ENCODE peak calls at places on chromosome 15, in four cellular contexts. A, X, Y and P are unnamed samples.

GRCh38 chr15:49901867-49902775 is 216.9 kb downstream of the ATP8B4 start:
- DNase-seq in A (no peak), X (peak), Y (peak), P (peak)

GRCh38 chr15:35522061-35522460 is 23.9 kb downstream of the DPH6 start:
- DNase-seq in A (no peak), X (no peak), Y (no peak), P (no peak)

GRCh38 chr15:83379574-83379973 is 67.6 kb upstream of the SH3GL3 start:
- DNase-seq in A (no peak), X (no peak), Y (no peak), P (no peak)

GRCh38 chr15:99440551-99441426 is 125.0 kb upstream of the MEF2A start:
- DNase-seq in A (no peak), X (no peak), Y (no peak), P (no peak)

GRCh38 chr15:25742421-25743159 is 120.5 kb downstream of the ATP10A start:
- DNase-seq in A (no peak), X (no peak), Y (no peak), P (no peak)

GRCh38 chr15:75153084-75153483 is 48.6 kb upstream of the C15orf39 start:
- DNase-seq in A (no peak), X (no peak), Y (no peak), P (no peak)

GRCh38 chr15:28919201-28919627 is 33.4 kb downstream of the APBA2 start:
- DNase-seq in A (no peak), X (no peak), Y (no peak), P (no peak)

GRCh38 chr15:61141497-61142125 is 87.5 kb downstream of the RORA start:
- DNase-seq in A (no peak), X (no peak), Y (no peak), P (no peak)

GRCh38 chr15:78034495-78035191 is 42.9 kb downstream of the TBC1D2B start:
- DNase-seq in A (no peak), X (peak), Y (no peak), P (no peak)

GRCh38 chr15:34754171-34754580 is 622 bp downstream of the GJD2 start:
- DNase-seq in A (no peak), X (no peak), Y (no peak), P (no peak)

GRCh38 chr15:68795298-68795848 is 25.3 kb downstream of the ANP32A start:
- DNase-seq in A (peak), X (peak), Y (peak), P (no peak)
- H3K4me3 ChIP-seq in A (no peak), X (no peak), Y (no peak), P (no peak)

DNA sequence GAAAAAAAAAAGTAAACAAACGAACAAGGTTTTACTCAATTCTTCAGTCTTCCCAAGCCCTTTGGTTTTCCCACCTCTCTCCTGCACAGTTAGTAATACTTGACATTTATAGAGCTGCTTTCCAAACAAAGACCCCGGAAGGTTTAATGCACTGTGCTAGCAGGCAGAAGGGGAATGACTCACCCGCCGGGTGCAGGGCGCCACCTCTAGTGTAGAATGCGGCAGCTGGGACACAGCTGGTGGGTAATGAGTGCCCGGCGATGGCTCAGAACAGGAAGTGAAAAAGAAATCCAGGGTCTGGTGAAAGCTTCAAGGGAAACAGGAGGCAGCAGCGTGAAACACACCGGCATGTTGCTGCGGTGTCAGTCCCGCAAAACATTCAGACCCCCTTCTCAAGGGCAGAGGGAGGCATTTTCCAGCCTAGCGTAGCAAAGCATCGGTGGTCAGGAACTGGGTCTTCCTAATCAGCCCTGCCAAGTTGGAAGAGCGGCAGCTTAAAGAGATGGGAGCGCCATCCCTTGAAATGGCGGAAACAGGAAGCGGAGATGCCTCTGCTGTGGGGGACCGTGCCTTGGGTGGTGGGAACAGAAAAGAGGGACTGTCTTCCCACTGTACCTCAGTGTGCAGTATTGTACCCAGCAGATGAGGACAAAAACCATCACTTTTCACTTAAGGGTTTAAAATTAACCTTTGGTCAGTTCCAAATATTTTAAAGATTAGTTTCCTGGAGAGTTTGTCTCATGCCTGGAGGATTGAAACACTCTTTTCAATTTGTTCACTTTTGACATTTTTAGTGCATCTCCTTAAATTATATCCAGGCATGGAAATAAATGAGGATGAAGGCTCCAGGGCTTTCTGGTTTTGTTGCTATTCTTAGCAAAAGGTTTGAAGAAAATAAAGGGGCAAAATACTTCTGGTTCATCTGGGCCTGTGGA is 160.8 kb upstream of the MCTP2 start:
- DNase-seq in A (peak), X (no peak), Y (peak), P (no peak)
- TF ChIP-seq CTCF in A (peak), X (no peak), Y (no peak), P (no peak)

GRCh38 chr15:36888018-36888992 is 212.0 kb downstream of the MEIS2 start:
- DNase-seq in A (no peak), X (no peak), Y (no peak), P (no peak)
- H3K4me3 ChIP-seq in A (no peak), X (no peak), Y (peak), P (peak)

DNA sequence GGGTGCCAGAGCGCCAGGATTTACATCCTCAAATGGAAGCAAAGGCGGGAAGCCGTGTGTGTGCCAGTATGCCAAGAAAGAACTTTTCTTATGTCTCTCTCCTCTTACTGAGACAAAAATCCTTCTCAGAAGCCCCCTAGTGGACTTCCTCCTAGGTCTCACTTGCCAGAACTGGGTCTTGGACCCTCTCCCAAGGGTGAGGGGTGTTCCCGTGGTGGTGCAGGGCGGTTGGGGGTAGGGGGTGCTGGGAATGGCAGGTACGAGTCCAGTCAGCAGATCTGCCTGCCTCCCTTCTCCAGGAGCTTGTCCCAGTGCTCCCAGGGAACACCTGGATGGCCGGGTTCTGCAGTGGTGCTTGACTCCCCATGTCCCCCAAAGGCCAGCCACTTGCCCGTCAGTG is 52.0 kb downstream of the CORO2B start:
- DNase-seq in A (no peak), X (no peak), Y (no peak), P (no peak)
- TF ChIP-seq CTCF in A (no peak), X (no peak), Y (no peak), P (peak)

DNA sequence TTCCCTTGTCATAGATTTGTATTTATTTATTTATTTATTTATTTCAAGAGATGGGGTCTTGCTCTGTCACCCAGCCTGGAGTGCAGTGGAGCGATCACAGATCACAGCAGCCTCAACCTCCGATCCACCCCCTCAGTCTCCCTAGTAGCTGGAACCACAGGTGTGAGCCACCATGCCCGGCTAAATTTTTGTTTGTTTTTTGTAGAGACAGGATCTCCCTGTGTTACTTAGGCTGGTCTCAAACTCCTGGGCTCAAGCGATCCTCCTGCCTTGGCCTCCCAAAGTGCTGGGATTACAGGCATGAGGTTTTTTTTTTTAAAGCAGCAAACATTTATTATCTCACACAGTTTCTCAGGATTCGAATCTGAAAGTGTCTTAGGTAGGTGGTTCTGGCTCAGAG is 2.5 kb downstream of the TTBK2 start:
- DNase-seq in A (no peak), X (peak), Y (no peak), P (no peak)
- H3K4me3 ChIP-seq in A (no peak), X (no peak), Y (no peak), P (no peak)